ENCODE peak calls at places on chromosomes 16 and 17, in four cellular contexts. O, F, Y and K are unnamed samples.

GRCh38 chr16:80614908-80615696 is 74.3 kb downstream of the DYNLRB2 start:
- DNase-seq in O (no peak), Y (peak; percentile 86), F (no peak), K (peak; percentile 77)

GRCh38 chr16:85777583-85778310 is 21.6 kb downstream of the EMC8 start:
- DNase-seq in O (no peak), F (no peak), Y (peak; percentile 58), K (no peak)

GRCh38 chr16:73735018-73735417 is 561.6 kb upstream of the PSMD7 start:
- DNase-seq in Y (peak; percentile 75), F (no peak), O (no peak), K (no peak)

GRCh38 chr17:70947215-70947614 is 777.9 kb downstream of the KCNJ2 start:
- DNase-seq in F (no peak), O (no peak), Y (no peak), K (no peak)

GRCh38 chr16:14004031-14004718 is 66.9 kb upstream of the MRTFB start:
- DNase-seq in Y (no peak), O (no peak), F (no peak), K (no peak)

GRCh38 chr17:27241346-27241946 is 52.5 kb upstream of the WSB1 start:
- DNase-seq in O (peak; percentile 44), Y (peak; percentile 10), F (no peak), K (peak; percentile 64)

GRCh38 chr17:63549289-63549945 is 860 bp upstream of the DCAF7 start:
- DNase-seq in O (no peak), F (no peak), Y (no peak), K (no peak)

GRCh38 chr16:82671743-82672142 is 45.0 kb downstream of the CDH13 start:
- DNase-seq in O (no peak), F (no peak), Y (no peak), K (peak; percentile 44)

GRCh38 chr17:9457005-9457404 is 118.6 kb downstream of the STX8 start:
- DNase-seq in Y (no peak), F (no peak), O (no peak), K (no peak)

GRCh38 chr16:8696880-8697279 is 22.5 kb downstream of the ABAT start:
- DNase-seq in Y (no peak), F (no peak), O (no peak), K (no peak)

GRCh38 chr17:33120103-33120502 is 128.5 kb downstream of the SPACA3 start:
- DNase-seq in F (no peak), O (no peak), Y (no peak), K (no peak)

GRCh38 chr16:88286301-88286923 is 96.3 kb upstream of the ZNF469 start:
- DNase-seq in Y (no peak), O (no peak), F (no peak), K (no peak)
- H4K5ac ChIP-seq in Y (no peak overlapping the region), O (no peak overlapping the region), F (no peak overlapping the region), K (no peak overlapping the region)

GRCh38 chr17:29293890-29294579 is at the start of gene NUFIP2:
- DNase-seq in Y (peak; percentile 98), O (peak; percentile 100), F (peak; percentile 96), K (peak; percentile 99)
- H2BK15ac ChIP-seq in Y (peak within 1 kb of the TSS; percentile 79), O (no peak within 1 kb of the TSS), F (peak within 1 kb of the TSS; percentile 88), K (no peak within 1 kb of the TSS)

DNA sequence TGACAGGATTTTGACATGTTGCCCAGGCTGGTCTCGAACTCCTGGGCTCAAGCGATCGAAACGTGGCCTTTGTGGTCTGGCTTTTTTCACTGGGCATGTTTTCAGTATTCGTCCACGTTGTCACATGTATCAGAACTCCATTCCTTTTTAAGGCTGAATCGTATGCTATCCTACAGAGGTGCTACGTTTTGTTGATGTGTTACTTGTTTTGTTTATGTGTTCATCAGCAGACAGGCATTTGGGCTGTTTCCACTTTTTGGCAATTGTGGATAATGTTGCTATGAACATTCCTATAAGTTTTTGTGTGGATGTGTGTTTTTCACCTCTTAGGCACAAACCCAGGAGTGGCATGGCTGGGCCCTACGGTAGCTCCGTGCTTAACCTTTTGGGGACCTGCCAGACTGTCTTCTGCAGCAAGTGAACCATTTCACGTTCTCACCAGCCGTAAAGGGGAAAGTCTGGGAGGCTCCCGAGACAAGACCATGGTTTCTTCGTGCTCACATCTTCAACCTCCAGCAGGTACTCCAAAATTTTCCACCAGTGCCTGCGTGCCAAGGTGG is 26.9 kb downstream of the ADCY9 start:
- DNase-seq in Y (peak; percentile 16), O (no peak), F (no peak), K (no peak)
- H4K5ac ChIP-seq in Y (no peak overlapping the region), O (no peak overlapping the region), F (no peak overlapping the region), K (no peak overlapping the region)

GRCh38 chr17:44010966-44011647 is 3.7 kb downstream of the TMEM101 start:
- DNase-seq in Y (peak; percentile 79), O (no peak), F (no peak), K (no peak)
- H2BK15ac ChIP-seq in Y (no peak overlapping the region), O (no peak overlapping the region), F (no peak overlapping the region), K (no peak overlapping the region)

GRCh38 chr17:39867891-39868553 is at the start of gene ZPBP2:
- DNase-seq in F (no peak), O (peak; percentile 41), Y (no peak), K (no peak)

GRCh38 chr17:39863918-39864746 is at the start of gene IKZF3:
- DNase-seq in F (peak; percentile 44), Y (peak; percentile 18), O (peak; percentile 93), K (peak; percentile 80)

GRCh38 chr17:39867084-39867890 is 715 bp upstream of the ZPBP2 start:
- DNase-seq in Y (no peak), O (no peak), F (no peak), K (no peak)

GRCh38 chr17:39868554-39868942 is 546 bp downstream of the ZPBP2 start:
- DNase-seq in Y (no peak), O (no peak), F (no peak), K (no peak)

GRCh38 chr17:39866013-39866730 is 1.8 kb upstream of the ZPBP2 start:
- DNase-seq in F (no peak), Y (no peak), O (no peak), K (no peak)
- H4K5ac ChIP-seq in F (no peak overlapping the region), Y (no peak overlapping the region), O (no peak overlapping the region), K (no peak overlapping the region)